ENCODE peak calls at places on chromosomes 16 and 17, in nine cellular contexts. E, D, O, I, P, Y, W, S and F are unnamed samples.

GRCh38 chr17:51046527-51047384 is 73.9 kb downstream of the SPAG9 start:
- DNase-seq in E (peak; percentile 63), D (no peak), O (peak; percentile 96), I (peak; percentile 59), P (peak; percentile 3), Y (peak; percentile 97), W (no peak), S (no peak), F (no peak)

GRCh38 chr17:41772586-41773189 is 13.8 kb downstream of the JUP start:
- DNase-seq in E (no peak), D (no peak), O (no peak), I (no peak), P (no peak), Y (no peak), W (no peak), S (no peak), F (no peak)

GRCh38 chr16:52497067-52497816 is 49.7 kb downstream of the TOX3 start:
- DNase-seq in E (no peak), D (peak; percentile 10), O (peak; percentile 35), I (no peak), P (no peak), Y (peak; percentile 34), W (no peak), S (no peak), F (peak; percentile 52)

GRCh38 chr17:76994237-76994637 is 126.0 kb downstream of the MGAT5B start:
- DNase-seq in E (no peak), D (no peak), O (no peak), I (no peak), P (no peak), Y (no peak), W (no peak), S (no peak), F (no peak)

GRCh38 chr17:21551081-21551881 is 141.0 kb upstream of the KCNJ18 start:
- DNase-seq in E (peak; percentile 54), D (peak; percentile 72), O (peak; percentile 90), I (peak; percentile 37), P (peak; percentile 86), Y (peak; percentile 92), W (peak; percentile 77), S (peak; percentile 59), F (peak; percentile 90)

GRCh38 chr16:51538707-51539604 is 387.9 kb upstream of the SALL1 start:
- DNase-seq in E (no peak), D (peak; percentile 2), O (peak; percentile 96), I (peak; percentile 86), P (peak; percentile 42), Y (peak; percentile 85), W (no peak), S (no peak), F (peak; percentile 86)

GRCh38 chr17:15475620-15476354 is 8.4 kb upstream of the CDRT4 start:
- DNase-seq in E (no peak), D (no peak), O (peak; percentile 45), I (no peak), P (no peak), Y (peak; percentile 85), W (no peak), S (no peak), F (no peak)

GRCh38 chr17:35373984-35374765 is 754 bp upstream of the SLFN11 start:
- DNase-seq in E (no peak), D (peak; percentile 34), O (peak; percentile 39), I (no peak), P (peak; percentile 73), Y (peak; percentile 76), W (no peak), S (no peak), F (peak; percentile 20)

GRCh38 chr17:80223142-80223815 is 3.1 kb downstream of the SLC26A11 start:
- DNase-seq in E (no peak), D (no peak), O (no peak), I (no peak), P (no peak), Y (no peak), W (no peak), S (no peak), F (no peak)

GRCh38 chr17:30344283-30345088 is 10.6 kb upstream of the TMIGD1 start:
- DNase-seq in E (peak; percentile 48), D (peak; percentile 73), O (peak; percentile 29), I (no peak), P (peak; percentile 32), Y (peak; percentile 97), W (no peak), S (no peak), F (no peak)

GRCh38 chr16:25605381-25605780 is 86.4 kb upstream of the HS3ST4 start:
- DNase-seq in E (no peak), D (no peak), O (no peak), I (no peak), P (no peak), Y (no peak), W (no peak), S (no peak), F (no peak)

GRCh38 chr16:9068886-9069285 is 22.6 kb upstream of the HAPSTR1 start:
- DNase-seq in E (no peak), D (no peak), O (peak; percentile 52), I (no peak), P (no peak), Y (no peak), W (no peak), S (no peak), F (no peak)

GRCh38 chr17:78279360-78279990 is 48.0 kb downstream of the TMEM235 start:
- DNase-seq in E (no peak), D (no peak), O (no peak), I (no peak), P (no peak), Y (no peak), W (no peak), S (no peak), F (no peak)

GRCh38 chr17:57091186-57091618 is 6.2 kb downstream of the AKAP1 start:
- DNase-seq in E (peak; percentile 90), D (no peak), O (no peak), I (no peak), P (no peak), Y (no peak), W (no peak), S (no peak), F (no peak)

GRCh38 chr17:13429201-13429600 is 172.5 kb downstream of the HS3ST3A1 start:
- DNase-seq in E (no peak), D (peak; percentile 55), O (peak; percentile 70), I (peak; percentile 55), P (peak; percentile 62), Y (peak; percentile 62), W (no peak), S (no peak), F (no peak)

GRCh38 chr17:8016632-8017424 is 14.4 kb downstream of the GUCY2D start:
- DNase-seq in E (no peak), D (peak; percentile 65), O (peak; percentile 15), I (no peak), P (peak; percentile 44), Y (peak; percentile 76), W (no peak), S (no peak), F (no peak)

GRCh38 chr17:6005939-6006338 is 64.2 kb upstream of the WSCD1 start:
- DNase-seq in E (no peak), D (no peak), O (no peak), I (no peak), P (no peak), Y (no peak), W (no peak), S (no peak), F (no peak)

GRCh38 chr16:56401482-56401881 is 23.9 kb downstream of the AMFR start:
- DNase-seq in E (no peak), D (peak; percentile 33), O (no peak), I (no peak), P (no peak), Y (no peak), W (no peak), S (no peak), F (no peak)

GRCh38 chr16:65697516-65697915 is 575.7 kb upstream of the CDH11 start:
- DNase-seq in E (no peak), D (no peak), O (no peak), I (no peak), P (no peak), Y (peak; percentile 42), W (no peak), S (no peak), F (no peak)

GRCh38 chr16:29821663-29822115 is 1.4 kb downstream of the MVP start:
- DNase-seq in E (no peak), D (peak; percentile 50), O (peak; percentile 86), I (no peak), P (peak; percentile 83), Y (peak; percentile 83), W (no peak), S (no peak), F (peak; percentile 71)

GRCh38 chr16:74563828-74564263 is 43.1 kb downstream of the GLG1 start:
- DNase-seq in E (no peak), D (peak; percentile 47), O (peak; percentile 28), I (no peak), P (peak; percentile 44), Y (peak; percentile 50), W (no peak), S (no peak), F (no peak)

GRCh38 chr16:78925071-78925714 is 675.3 kb downstream of the MAF start:
- DNase-seq in E (no peak), D (no peak), O (no peak), I (no peak), P (peak; percentile 29), Y (no peak), W (no peak), S (no peak), F (peak; percentile 8)

GRCh38 chr17:44384281-44384822 is 5.1 kb downstream of the ITGA2B start:
- DNase-seq in E (no peak), D (no peak), O (no peak), I (no peak), P (no peak), Y (no peak), W (no peak), S (no peak), F (no peak)